ENCODE peak calls at places on chromosomes 12 and 14, in nine cellular contexts. L is NB4, W is GM12865, G is AG09309, J is astrocyte of the spinal cord, I is neural progenitor cell, D is choroid plexus epithelial cell, Y is gastrocnemius medialis, V is cardiac fibroblast. E is an unnamed sample.

GRCh38 chr14:84209021-84209420 is 1320.9 kb upstream of the FLRT2 start:
- DNase-seq in I (no peak), G (no peak), V (peak), D (peak), W (no peak), Y (no peak), J (no peak), L (no peak), E (no peak)

GRCh38 chr14:34081576-34082136 is 130.8 kb upstream of the EGLN3 start:
- DNase-seq in Y (peak), L (no peak), I (no peak), W (no peak), J (peak), V (peak), D (peak), G (no peak), E (no peak)

GRCh38 chr12:95197636-95198035 is 19.6 kb downstream of the FGD6 start:
- DNase-seq in W (no peak), V (no peak), L (no peak), D (no peak), Y (no peak), G (no peak), J (no peak), I (no peak), E (no peak)

GRCh38 chr14:50520947-50521815 is 11.2 kb downstream of the MAP4K5 start:
- DNase-seq in J (peak), W (peak), Y (no peak), G (peak), V (peak), D (peak), I (no peak), L (no peak), E (no peak)

GRCh38 chr14:104600141-104600643 is 4.4 kb downstream of the TMEM179 start:
- DNase-seq in W (no peak), L (peak), V (no peak), I (peak), J (no peak), D (no peak), Y (no peak), G (no peak), E (no peak)

GRCh38 chr12:59088673-59089072 is 168.4 kb upstream of the LRIG3 start:
- DNase-seq in J (peak), Y (no peak), G (peak), V (peak), I (no peak), D (no peak), W (no peak), L (no peak), E (no peak)

GRCh38 chr14:29663281-29663801 is 264.3 kb downstream of the PRKD1 start:
- DNase-seq in J (no peak), V (peak), Y (no peak), I (no peak), L (peak), G (no peak), D (peak), W (no peak), E (no peak)

GRCh38 chr14:81388236-81388801 is 11.8 kb downstream of the STON2 start:
- DNase-seq in W (no peak), J (no peak), D (no peak), V (no peak), G (no peak), I (peak), L (no peak), Y (no peak), E (no peak)

GRCh38 chr12:26017484-26018211 is 59.2 kb downstream of the RASSF8 start:
- DNase-seq in V (peak), Y (no peak), I (peak), D (peak), W (peak), G (no peak), L (peak), J (no peak), E (peak)

GRCh38 chr12:89349814-89350213 is 2.5 kb downstream of the DUSP6 start:
- DNase-seq in W (no peak), Y (no peak), I (peak), J (peak), G (no peak), D (peak), L (peak), V (peak), E (peak)

GRCh38 chr12:65634626-65635331 is 189.5 kb upstream of the HMGA2 start:
- DNase-seq in Y (no peak), I (no peak), W (no peak), J (peak), D (peak), L (no peak), V (peak), G (no peak), E (no peak)

GRCh38 chr14:104972301-104973211 is 5.6 kb downstream of the AHNAK2 start:
- DNase-seq in I (no peak), D (no peak), J (peak), W (no peak), G (no peak), L (no peak), Y (peak), V (peak), E (no peak)

GRCh38 chr14:71423481-71423880 is 508.7 kb upstream of the RGS6 start:
- DNase-seq in L (no peak), D (no peak), Y (no peak), W (no peak), V (no peak), I (no peak), J (no peak), G (no peak), E (no peak)

GRCh38 chr12:21823581-21823980 is 49.1 kb upstream of the KCNJ8 start:
- DNase-seq in G (no peak), L (no peak), I (no peak), V (peak), Y (peak), W (no peak), D (no peak), J (peak), E (no peak)

GRCh38 chr14:26808407-26808806 is 210.6 kb upstream of the NOVA1 start:
- DNase-seq in Y (no peak), I (no peak), D (peak), L (no peak), J (peak), G (no peak), W (no peak), V (peak), E (no peak)

GRCh38 chr12:42630323-42630722 is 40.8 kb upstream of the PRICKLE1 start:
- DNase-seq in V (no peak), D (no peak), L (no peak), G (no peak), I (no peak), W (no peak), J (no peak), Y (no peak), E (no peak)

GRCh38 chr14:55454264-55455151 is 14.1 kb upstream of the TBPL2 start:
- DNase-seq in G (no peak), V (peak), I (peak), J (peak), L (peak), W (peak), Y (no peak), D (peak), E (no peak)

GRCh38 chr14:104876251-104876699 is 11.2 kb downstream of the CEP170B start:
- DNase-seq in Y (peak), L (peak), D (peak), J (no peak), V (peak), W (peak), G (no peak), I (peak), E (no peak)

GRCh38 chr14:104561661-104562495 is 17.7 kb upstream of the C14orf180 start:
- DNase-seq in L (no peak), Y (no peak), G (no peak), W (no peak), D (no peak), I (no peak), V (no peak), J (no peak), E (no peak)

GRCh38 chr12:130398089-130398848 is 60.6 kb downstream of the PIWIL1 start:
- DNase-seq in Y (no peak), W (no peak), J (no peak), I (no peak), D (no peak), V (no peak), L (no peak), G (no peak), E (no peak)

GRCh38 chr12:7346571-7347225 is 42.8 kb downstream of the ACSM4 start:
- DNase-seq in L (peak), D (no peak), G (no peak), W (no peak), J (no peak), I (no peak), V (no peak), Y (no peak), E (no peak)

GRCh38 chr14:65210827-65211192 is 108.5 kb upstream of the MAX start:
- DNase-seq in Y (no peak), D (no peak), L (no peak), G (no peak), J (peak), W (no peak), I (no peak), V (peak), E (no peak)

GRCh38 chr12:2640709-2641108 is 154.1 kb upstream of the FKBP4 start:
- DNase-seq in V (peak), J (peak), W (no peak), G (peak), L (peak), Y (no peak), I (peak), D (peak), E (no peak)

GRCh38 chr12:6688543-6688999 is 604 bp downstream of the ZNF384 start:
- DNase-seq in D (no peak), J (no peak), I (no peak), W (peak), V (no peak), L (peak), Y (peak), G (no peak), E (no peak)

GRCh38 chr14:104224516-104225281 is 86.3 kb downstream of the KIF26A start:
- DNase-seq in W (peak), J (no peak), L (peak), D (peak), V (no peak), Y (no peak), I (peak), G (no peak), E (peak)

GRCh38 chr14:94355191-94355794 is 32.2 kb upstream of the SERPINA6 start:
- DNase-seq in V (peak), Y (no peak), I (peak), L (no peak), W (no peak), J (peak), G (no peak), D (peak), E (peak)

GRCh38 chr12:2138294-2138693 is 85.5 kb downstream of the CACNA1C start:
- DNase-seq in W (no peak), Y (no peak), D (no peak), I (no peak), J (no peak), L (no peak), V (no peak), G (no peak), E (no peak)

GRCh38 chr14:72182773-72183432 is 250.7 kb downstream of the RGS6 start:
- DNase-seq in D (no peak), L (no peak), G (no peak), W (peak), J (no peak), I (no peak), V (no peak), Y (no peak), E (no peak)

GRCh38 chr14:36315159-36315853 is 5.1 kb downstream of the MBIP start:
- DNase-seq in D (no peak), I (peak), L (no peak), Y (no peak), W (peak), V (no peak), J (no peak), G (no peak), E (no peak)

GRCh38 chr12:105204916-105205315 is 31.1 kb downstream of the APPL2 start:
- DNase-seq in W (no peak), I (no peak), V (peak), G (peak), L (no peak), Y (no peak), D (peak), J (peak), E (no peak)

GRCh38 chr12:18243238-18243637 is 18.1 kb upstream of the PIK3C2G start:
- DNase-seq in I (no peak), V (no peak), L (no peak), D (no peak), G (no peak), Y (no peak), W (no peak), J (no peak), E (no peak)

GRCh38 chr12:18242380-18243089 is 18.8 kb upstream of the PIK3C2G start:
- DNase-seq in I (no peak), J (no peak), V (no peak), L (no peak), W (no peak), G (no peak), Y (no peak), D (no peak), E (no peak)

GRCh38 chr12:18250313-18250916 is 10.9 kb upstream of the PIK3C2G start:
- DNase-seq in V (peak), D (peak), I (peak), G (peak), Y (no peak), W (peak), J (peak), L (peak), E (peak)

GRCh38 chr12:18246057-18246456 is 15.3 kb upstream of the PIK3C2G start:
- DNase-seq in I (no peak), G (no peak), V (no peak), Y (no peak), W (no peak), L (no peak), D (no peak), J (no peak), E (no peak)
- TF ChIP-seq CTCF in I (peak), G (peak), V (peak), Y (no peak), W (no peak), L (no peak), D (peak), J (peak), E (peak)

GRCh38 chr14:93137864-93138263 is 22.1 kb upstream of the ITPK1 start:
- DNase-seq in L (no peak), G (no peak), W (no peak), D (peak), J (no peak), I (peak), V (peak), Y (no peak), E (no peak)
- TF ChIP-seq CTCF in L (no peak), G (no peak), W (no peak), D (no peak), J (no peak), I (no peak), V (no peak), Y (no peak), E (no peak)

GRCh38 chr14:22002860-22003284 is 329.3 kb upstream of the OR4E1 start:
- DNase-seq in G (no peak), I (peak), Y (no peak), L (peak), V (no peak), D (no peak), J (no peak), W (peak), E (peak)
- TF ChIP-seq CTCF in G (no peak), I (peak), Y (no peak), L (peak), V (no peak), D (peak), J (peak), W (peak), E (peak)

GRCh38 chr12:82896979-82897378 is 210.3 kb downstream of the TMTC2 start:
- DNase-seq in V (peak), L (peak), W (no peak), I (no peak), D (peak), G (no peak), Y (no peak), J (peak), E (no peak)
- TF ChIP-seq CTCF in V (no peak), L (no peak), W (no peak), I (no peak), D (no peak), G (no peak), Y (no peak), J (no peak), E (no peak)

DNA sequence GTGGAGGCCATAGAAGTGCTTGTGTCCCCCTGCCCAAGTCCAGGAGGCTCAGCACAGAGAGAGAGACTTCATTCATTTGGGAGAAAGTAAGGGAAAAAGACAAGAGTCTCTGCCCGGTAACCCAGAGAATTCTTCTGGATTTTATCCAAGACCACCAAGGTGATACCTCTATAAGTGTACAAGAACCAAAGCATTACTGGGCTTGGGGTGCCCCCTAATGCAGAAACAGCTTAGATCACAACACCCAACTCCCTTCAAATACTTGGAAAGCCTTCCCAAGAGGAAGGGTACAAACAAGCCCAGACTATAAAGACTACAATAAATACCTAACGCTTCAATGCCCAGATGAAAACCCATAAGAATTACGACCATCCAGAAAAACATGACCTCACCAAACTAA is 119.7 kb upstream of the PDE3A start:
- DNase-seq in G (no peak), Y (no peak), D (no peak), L (no peak), V (no peak), J (no peak), W (no peak), I (peak), E (no peak)
- TF ChIP-seq CTCF in G (no peak), Y (no peak), D (no peak), L (no peak), V (no peak), J (no peak), W (no peak), I (peak), E (no peak)

GRCh38 chr12:70849265-70849960 is 71.1 kb downstream of the PTPRR start:
- DNase-seq in D (peak), I (no peak), W (peak), L (peak), J (peak), G (no peak), V (peak), Y (no peak), E (no peak)
- TF ChIP-seq CTCF in D (peak), I (peak), W (peak), L (no peak), J (peak), G (peak), V (peak), Y (no peak), E (peak)